ENCODE peak calls at places on chromosomes 5 and 9, in six cellular contexts. One of them, this sample, is unnamed.

GRCh38 chr5:134236208-134236761 is 10.4 kb upstream of the PPP2CA start:
- DNase-seq in GM12878: no peak
- DNase-seq in BE2C: no peak
- DNase-seq in heart left ventricle: peak
- DNase-seq in upper lobe of right lung: no peak
- DNase-seq in mesothelial cell of epicardium: no peak
- DNase-seq in this sample: no peak

GRCh38 chr5:90055831-90056328 is 353.7 kb downstream of the CETN3 start:
- DNase-seq in GM12878: no peak
- DNase-seq in BE2C: no peak
- DNase-seq in heart left ventricle: no peak
- DNase-seq in upper lobe of right lung: no peak
- DNase-seq in mesothelial cell of epicardium: no peak
- DNase-seq in this sample: no peak

GRCh38 chr5:61734966-61735365 is 402.9 kb downstream of the ZSWIM6 start:
- DNase-seq in GM12878: no peak
- DNase-seq in BE2C: no peak
- DNase-seq in heart left ventricle: no peak
- DNase-seq in upper lobe of right lung: no peak
- DNase-seq in mesothelial cell of epicardium: no peak
- DNase-seq in this sample: no peak

GRCh38 chr5:67773439-67773988 is 442.0 kb upstream of the PIK3R1 start:
- DNase-seq in GM12878: no peak
- DNase-seq in BE2C: no peak
- DNase-seq in heart left ventricle: peak
- DNase-seq in upper lobe of right lung: no peak
- DNase-seq in mesothelial cell of epicardium: no peak
- DNase-seq in this sample: no peak

GRCh38 chr5:178368278-178368677 is 135.7 kb upstream of the PHYKPL start:
- DNase-seq in GM12878: no peak
- DNase-seq in BE2C: no peak
- DNase-seq in heart left ventricle: no peak
- DNase-seq in upper lobe of right lung: peak
- DNase-seq in mesothelial cell of epicardium: no peak
- DNase-seq in this sample: no peak

GRCh38 chr5:141654298-141654697 is 3.1 kb upstream of the FCHSD1 start:
- DNase-seq in GM12878: no peak
- DNase-seq in BE2C: no peak
- DNase-seq in heart left ventricle: no peak
- DNase-seq in upper lobe of right lung: peak
- DNase-seq in mesothelial cell of epicardium: no peak
- DNase-seq in this sample: no peak

GRCh38 chr5:553874-554273 is 29.6 kb upstream of the SLC9A3 start:
- DNase-seq in GM12878: no peak
- DNase-seq in BE2C: peak
- DNase-seq in heart left ventricle: no peak
- DNase-seq in upper lobe of right lung: no peak
- DNase-seq in mesothelial cell of epicardium: no peak
- DNase-seq in this sample: no peak

GRCh38 chr5:89313804-89314588 is 431.0 kb upstream of the MEF2C start:
- DNase-seq in GM12878: peak
- DNase-seq in BE2C: no peak
- DNase-seq in heart left ventricle: no peak
- DNase-seq in upper lobe of right lung: no peak
- DNase-seq in mesothelial cell of epicardium: no peak
- DNase-seq in this sample: no peak

GRCh38 chr5:109866051-109866450 is 176.3 kb downstream of the MAN2A1 start:
- DNase-seq in GM12878: no peak
- DNase-seq in BE2C: no peak
- DNase-seq in heart left ventricle: no peak
- DNase-seq in upper lobe of right lung: no peak
- DNase-seq in mesothelial cell of epicardium: no peak
- DNase-seq in this sample: no peak

GRCh38 chr9:128512820-128513219 is 8.3 kb downstream of the GLE1 start:
- DNase-seq in GM12878: no peak
- DNase-seq in BE2C: no peak
- DNase-seq in heart left ventricle: no peak
- DNase-seq in upper lobe of right lung: no peak
- DNase-seq in mesothelial cell of epicardium: no peak
- DNase-seq in this sample: no peak

GRCh38 chr5:172284275-172284971 is 859 bp upstream of the UBTD2 start:
- DNase-seq in GM12878: no peak
- DNase-seq in BE2C: no peak
- DNase-seq in heart left ventricle: no peak
- DNase-seq in upper lobe of right lung: no peak
- DNase-seq in mesothelial cell of epicardium: no peak
- DNase-seq in this sample: no peak

GRCh38 chr5:174056064-174056842 is 10.7 kb downstream of the NSG2 start:
- DNase-seq in GM12878: no peak
- DNase-seq in BE2C: no peak
- DNase-seq in heart left ventricle: peak
- DNase-seq in upper lobe of right lung: no peak
- DNase-seq in mesothelial cell of epicardium: no peak
- DNase-seq in this sample: no peak

GRCh38 chr5:98586581-98586980 is 186.9 kb upstream of the RGMB start:
- DNase-seq in GM12878: no peak
- DNase-seq in BE2C: no peak
- DNase-seq in heart left ventricle: no peak
- DNase-seq in upper lobe of right lung: no peak
- DNase-seq in mesothelial cell of epicardium: no peak
- DNase-seq in this sample: no peak

GRCh38 chr9:113559834-113560620 is 96.5 kb downstream of the RGS3 start:
- DNase-seq in GM12878: no peak
- DNase-seq in BE2C: no peak
- DNase-seq in heart left ventricle: no peak
- DNase-seq in upper lobe of right lung: peak
- DNase-seq in mesothelial cell of epicardium: no peak
- DNase-seq in this sample: no peak
- TF ChIP-seq CTCF in GM12878: no peak
- TF ChIP-seq CTCF in BE2C: no peak
- TF ChIP-seq CTCF in heart left ventricle: no peak
- TF ChIP-seq CTCF in upper lobe of right lung: no peak
- TF ChIP-seq CTCF in mesothelial cell of epicardium: no peak
- TF ChIP-seq CTCF in this sample: no peak

GRCh38 chr5:137858223-137858916 is 9.3 kb upstream of the MYOT start:
- DNase-seq in GM12878: peak
- DNase-seq in BE2C: no peak
- DNase-seq in heart left ventricle: no peak
- DNase-seq in upper lobe of right lung: no peak
- DNase-seq in mesothelial cell of epicardium: no peak
- DNase-seq in this sample: no peak
- TF ChIP-seq CTCF in GM12878: no peak
- TF ChIP-seq CTCF in BE2C: no peak
- TF ChIP-seq CTCF in heart left ventricle: no peak
- TF ChIP-seq CTCF in upper lobe of right lung: no peak
- TF ChIP-seq CTCF in mesothelial cell of epicardium: no peak
- TF ChIP-seq CTCF in this sample: no peak

DNA sequence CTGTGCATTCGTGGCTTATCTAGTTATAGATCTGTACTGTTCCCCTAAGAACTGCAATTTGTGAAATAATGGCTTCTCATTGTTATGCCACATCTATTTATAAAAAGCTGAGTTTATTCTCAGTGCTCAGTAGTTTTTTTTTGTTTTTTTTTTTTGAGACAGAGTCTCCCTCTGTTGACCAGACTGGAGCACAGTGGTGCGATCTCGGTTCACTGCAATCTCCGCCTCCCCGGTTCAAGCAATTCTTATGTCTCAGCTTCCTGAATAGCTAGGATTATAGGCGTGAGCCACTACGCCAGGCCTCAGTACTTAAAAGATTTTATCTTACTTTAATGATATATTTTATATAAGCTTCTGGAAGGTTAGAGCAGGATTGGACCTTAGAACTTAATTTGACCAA is 19.0 kb downstream of the SEC61B start:
- DNase-seq in GM12878: no peak
- DNase-seq in BE2C: no peak
- DNase-seq in heart left ventricle: no peak
- DNase-seq in upper lobe of right lung: no peak
- DNase-seq in mesothelial cell of epicardium: no peak
- DNase-seq in this sample: no peak
- TF ChIP-seq CTCF in GM12878: no peak
- TF ChIP-seq CTCF in BE2C: peak
- TF ChIP-seq CTCF in heart left ventricle: no peak
- TF ChIP-seq CTCF in upper lobe of right lung: no peak
- TF ChIP-seq CTCF in mesothelial cell of epicardium: no peak
- TF ChIP-seq CTCF in this sample: no peak

GRCh38 chr5:159833088-159833487 is 83.2 kb upstream of the ADRA1B start:
- DNase-seq in GM12878: no peak
- DNase-seq in BE2C: no peak
- DNase-seq in heart left ventricle: no peak
- DNase-seq in upper lobe of right lung: no peak
- DNase-seq in mesothelial cell of epicardium: no peak
- DNase-seq in this sample: no peak
- TF ChIP-seq CTCF in GM12878: no peak
- TF ChIP-seq CTCF in BE2C: no peak
- TF ChIP-seq CTCF in heart left ventricle: no peak
- TF ChIP-seq CTCF in upper lobe of right lung: no peak
- TF ChIP-seq CTCF in mesothelial cell of epicardium: no peak
- TF ChIP-seq CTCF in this sample: no peak

DNA sequence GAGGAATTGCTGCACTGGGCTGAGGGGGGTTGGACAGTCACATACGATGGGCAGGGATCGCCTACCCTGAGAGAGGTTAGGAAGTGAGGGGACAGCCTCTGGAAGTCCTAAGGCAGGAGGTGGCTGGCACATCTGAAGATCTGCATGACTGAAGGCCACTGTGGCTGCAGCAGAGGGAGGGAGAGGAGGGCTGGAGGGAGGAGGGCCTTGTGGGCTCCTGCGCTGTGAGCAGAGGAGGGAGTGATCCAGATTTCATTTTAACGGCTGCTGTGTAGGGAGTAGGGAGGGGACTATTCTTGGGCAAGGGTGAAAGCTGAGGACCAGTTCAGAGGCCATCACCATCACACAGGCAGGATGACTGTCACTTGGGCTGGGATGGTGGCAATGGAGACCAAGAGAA is 7.1 kb downstream of the EIF4E1B start:
- DNase-seq in GM12878: no peak
- DNase-seq in BE2C: no peak
- DNase-seq in heart left ventricle: no peak
- DNase-seq in upper lobe of right lung: no peak
- DNase-seq in mesothelial cell of epicardium: no peak
- DNase-seq in this sample: no peak
- TF ChIP-seq CTCF in GM12878: no peak
- TF ChIP-seq CTCF in BE2C: no peak
- TF ChIP-seq CTCF in heart left ventricle: no peak
- TF ChIP-seq CTCF in upper lobe of right lung: no peak
- TF ChIP-seq CTCF in mesothelial cell of epicardium: no peak
- TF ChIP-seq CTCF in this sample: no peak

GRCh38 chr9:133467101-133467500 is 7.3 kb downstream of the CACFD1 start:
- DNase-seq in GM12878: no peak
- DNase-seq in BE2C: no peak
- DNase-seq in heart left ventricle: no peak
- DNase-seq in upper lobe of right lung: no peak
- DNase-seq in mesothelial cell of epicardium: no peak
- DNase-seq in this sample: peak
- TF ChIP-seq CTCF in GM12878: no peak
- TF ChIP-seq CTCF in BE2C: peak
- TF ChIP-seq CTCF in heart left ventricle: no peak
- TF ChIP-seq CTCF in upper lobe of right lung: no peak
- TF ChIP-seq CTCF in mesothelial cell of epicardium: no peak
- TF ChIP-seq CTCF in this sample: no peak

This sample was measured in nephron progenitor cell.